ENCODE peak calls at places on chromosomes 1 and 21, in seven cellular contexts. I is SK-N-SH, W is K562, G is neuronal stem cell, L is fibroblast of lung, J is cardiac muscle cell, K is H9. Q is an unnamed sample. For H3K4me1, the result is how much of the 10 kb centered on the place peaks cover.

GRCh38 chr1:166944186-166944967 is 31.0 kb downstream of the ILDR2 start:
- DNase-seq in I (no peak), W (no peak), G (no peak), L (no peak), J (no peak), K (no peak), Q (no peak)

GRCh38 chr1:109668123-109668800 is 405 bp downstream of the GSTM2 start:
- DNase-seq in I (no peak), W (peak), G (no peak), L (no peak), J (no peak), K (no peak), Q (peak)

GRCh38 chr21:26769613-26770188 is 75.5 kb downstream of the ADAMTS1 start:
- DNase-seq in I (peak), W (no peak), G (no peak), L (peak), J (peak), K (no peak), Q (peak)

GRCh38 chr1:93701619-93702018 is 20.0 kb upstream of the BCAR3 start:
- DNase-seq in I (peak), W (no peak), G (no peak), L (peak), J (no peak), K (peak), Q (peak)

GRCh38 chr1:7317888-7318287 is 453.2 kb upstream of the VAMP3 start:
- DNase-seq in I (no peak), W (no peak), G (no peak), L (no peak), J (no peak), K (peak), Q (no peak)

GRCh38 chr1:155091071-155092051 is 12.7 kb downstream of the EFNA3 start:
- DNase-seq in I (peak), W (peak), G (peak), L (peak), J (peak), K (peak), Q (peak)

GRCh38 chr1:172845371-172845770 is 186.5 kb downstream of the FASLG start:
- DNase-seq in I (no peak), W (no peak), G (no peak), L (no peak), J (no peak), K (no peak), Q (no peak)

GRCh38 chr21:38733973-38734546 is 71.7 kb upstream of the ETS2 start:
- DNase-seq in I (peak), W (peak), G (peak), L (peak), J (peak), K (peak), Q (peak)

GRCh38 chr1:112440574-112440973 is 44.6 kb downstream of the CTTNBP2NL start:
- DNase-seq in I (no peak), W (no peak), G (no peak), L (no peak), J (no peak), K (no peak), Q (no peak)

GRCh38 chr1:38872401-38873026 is 634 bp downstream of the MYCBP start:
- DNase-seq in I (no peak), W (no peak), G (no peak), L (peak), J (peak), K (no peak), Q (peak)

GRCh38 chr21:30981403-30981802 is 56.9 kb downstream of the KRTAP19-8 start:
- DNase-seq in I (no peak), W (no peak), G (no peak), L (no peak), J (no peak), K (no peak), Q (peak)

GRCh38 chr1:27596261-27596660 is 7.7 kb downstream of the AHDC1 start:
- DNase-seq in I (no peak), W (no peak), G (no peak), L (no peak), J (no peak), K (no peak), Q (no peak)

GRCh38 chr1:53369034-53369750 is 41.3 kb upstream of the LRP8 start:
- DNase-seq in I (no peak), W (no peak), G (no peak), L (no peak), J (no peak), K (peak), Q (no peak)

GRCh38 chr1:172960454-172961208 is 90.1 kb downstream of the TNFSF18 start:
- DNase-seq in I (no peak), W (no peak), G (no peak), L (peak), J (no peak), K (no peak), Q (no peak)

GRCh38 chr1:27618341-27619067 is 14.6 kb upstream of the AHDC1 start:
- DNase-seq in I (no peak), W (no peak), G (no peak), L (no peak), J (no peak), K (no peak), Q (no peak)

GRCh38 chr1:202624781-202625108 is 85.5 kb downstream of the SYT2 start:
- DNase-seq in I (no peak), W (no peak), G (no peak), L (peak), J (no peak), K (no peak), Q (no peak)

GRCh38 chr1:58063095-58063494 is 483.4 kb downstream of the OMA1 start:
- DNase-seq in I (no peak), W (no peak), G (no peak), L (no peak), J (no peak), K (no peak), Q (peak)

GRCh38 chr1:110050602-110051261 is 16.3 kb downstream of the STRIP1 start:
- DNase-seq in I (no peak), W (no peak), G (no peak), L (no peak), J (no peak), K (no peak), Q (no peak)

GRCh38 chr1:224380003-224380402 is 23.3 kb downstream of the CNIH4 start:
- DNase-seq in I (no peak), W (no peak), G (no peak), L (no peak), J (no peak), K (no peak), Q (no peak)

GRCh38 chr21:44708213-44708865 is 3.0 kb downstream of the TSPEAR start:
- DNase-seq in I (peak), W (no peak), G (no peak), L (no peak), J (no peak), K (peak), Q (no peak)

GRCh38 chr1:187763465-187763864 is 934.7 kb downstream of the PLA2G4A start:
- DNase-seq in I (no peak), W (no peak), G (no peak), L (no peak), J (no peak), K (no peak), Q (no peak)

GRCh38 chr1:187759934-187760333 is 931.2 kb downstream of the PLA2G4A start:
- DNase-seq in I (no peak), W (no peak), G (no peak), L (no peak), J (no peak), K (no peak), Q (no peak)

GRCh38 chr1:187762109-187762508 is 933.4 kb downstream of the PLA2G4A start:
- DNase-seq in I (no peak), W (no peak), G (no peak), L (peak), J (peak), K (no peak), Q (no peak)

DNA sequence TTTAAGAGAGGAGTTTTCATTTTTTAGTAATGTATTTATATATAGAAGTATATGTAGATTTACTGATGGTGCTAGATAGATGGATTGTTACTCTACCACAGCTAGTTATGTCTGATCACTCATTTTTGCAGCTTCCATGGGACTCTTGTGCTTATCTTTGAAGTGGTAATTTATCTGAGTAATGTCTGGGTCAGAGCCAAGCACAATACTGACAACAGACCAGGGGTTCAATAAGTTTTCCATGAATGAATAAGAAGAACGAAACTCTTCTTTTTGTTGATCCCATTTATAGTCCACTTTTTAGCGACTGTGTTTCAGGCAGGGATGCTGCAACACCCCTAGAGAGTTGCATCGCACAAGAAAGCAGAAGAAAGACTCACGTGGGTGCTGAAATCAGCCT is 935.2 kb downstream of the PLA2G4A start:
- DNase-seq in I (no peak), W (no peak), G (no peak), L (no peak), J (no peak), K (no peak), Q (no peak)
- H3K4me1 ChIP-seq in I (under half), W (under half), G (under half), L (under half), J (under half), K (under half), Q (under half)

GRCh38 chr21:36129219-36129618 is 5.7 kb upstream of the CBR3 start:
- DNase-seq in I (no peak), W (no peak), G (no peak), L (no peak), J (no peak), K (no peak), Q (no peak)
- H3K4me1 ChIP-seq in I (under half), W (under half), G (under half), L (under half), J (under half), K (under half), Q (under half)

GRCh38 chr1:247274857-247275256 is 19.0 kb downstream of the VN1R5 start:
- DNase-seq in I (no peak), W (no peak), G (no peak), L (no peak), J (no peak), K (no peak), Q (no peak)
- H3K4me1 ChIP-seq in I (under half), W (under half), G (under half), L (under half), J (under half), K (under half), Q (under half)

GRCh38 chr1:12149791-12150175 is 17.0 kb upstream of the TNFRSF1B start:
- DNase-seq in I (no peak), W (no peak), G (no peak), L (no peak), J (no peak), K (no peak), Q (no peak)
- H3K4me1 ChIP-seq in I (under half), W (under half), G (under half), L (under half), J (under half), K (under half), Q (under half)

GRCh38 chr1:22056043-22056442 is 3.5 kb downstream of the CDC42 start:
- DNase-seq in I (no peak), W (no peak), G (no peak), L (peak), J (no peak), K (no peak), Q (no peak)

GRCh38 chr1:22057861-22058260 is 5.4 kb downstream of the CDC42 start:
- DNase-seq in I (no peak), W (no peak), G (no peak), L (no peak), J (no peak), K (no peak), Q (no peak)

GRCh38 chr1:22055463-22055862 is 3.0 kb downstream of the CDC42 start:
- DNase-seq in I (no peak), W (no peak), G (no peak), L (no peak), J (peak), K (no peak), Q (peak)

GRCh38 chr1:22053861-22054770 is 1.6 kb downstream of the CDC42 start:
- DNase-seq in I (no peak), W (no peak), G (no peak), L (no peak), J (no peak), K (no peak), Q (no peak)

DNA sequence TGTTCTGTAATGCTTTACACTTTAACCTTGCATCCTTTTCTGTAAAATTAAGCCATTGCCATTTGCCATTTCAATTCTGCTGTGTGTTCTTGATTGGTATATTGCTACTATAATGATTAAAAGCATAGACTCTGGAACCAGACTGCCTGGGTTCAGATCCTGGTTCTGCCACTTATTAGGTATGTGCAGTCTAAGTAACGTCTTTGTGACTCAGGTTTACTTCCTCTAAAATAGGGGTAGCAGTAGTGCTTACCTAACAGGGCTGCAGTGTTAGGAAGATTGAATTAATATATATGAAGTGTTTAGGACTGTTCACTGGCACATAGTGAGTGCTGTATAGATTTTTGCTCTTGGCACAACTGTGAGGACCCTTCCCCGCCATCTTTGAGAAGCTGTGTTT is 4.4 kb downstream of the CDC42 start:
- DNase-seq in I (no peak), W (no peak), G (no peak), L (no peak), J (no peak), K (no peak), Q (no peak)
- H3K4me1 ChIP-seq in I (under half), W (under half), G (under half), L (under half), J (under half), K (under half), Q (under half)

DNA sequence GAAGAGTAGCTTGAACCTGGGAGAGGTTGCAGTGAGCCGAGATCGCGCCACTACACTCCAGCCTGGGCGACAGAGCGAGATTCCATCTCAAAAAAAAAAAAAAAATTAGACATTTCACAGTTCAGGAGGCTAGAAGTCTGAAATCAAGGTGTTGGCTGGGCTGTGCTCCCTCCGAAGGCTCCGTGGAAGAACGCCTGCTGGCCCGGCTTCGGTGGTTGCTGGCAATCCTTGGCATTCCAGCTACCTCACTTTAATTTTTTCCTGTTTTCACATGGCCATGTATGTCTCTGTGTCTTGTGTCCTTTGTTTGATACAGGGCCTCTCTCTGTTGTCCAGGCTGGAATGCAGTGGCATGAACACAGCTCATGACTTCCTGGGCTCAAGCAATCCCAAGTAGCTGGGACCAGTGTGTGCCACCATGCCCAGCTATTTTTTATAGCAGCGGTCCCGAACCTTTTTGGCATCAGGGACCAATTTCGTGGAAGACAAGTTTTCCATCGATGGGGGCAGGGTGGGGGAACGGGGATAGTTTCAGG is 24.5 kb downstream of the OPRD1 start:
- DNase-seq in I (no peak), W (no peak), G (no peak), L (no peak), J (no peak), K (no peak), Q (no peak)
- H3K4me1 ChIP-seq in I (under half), W (under half), G (under half), L (under half), J (under half), K (under half), Q (under half)

DNA sequence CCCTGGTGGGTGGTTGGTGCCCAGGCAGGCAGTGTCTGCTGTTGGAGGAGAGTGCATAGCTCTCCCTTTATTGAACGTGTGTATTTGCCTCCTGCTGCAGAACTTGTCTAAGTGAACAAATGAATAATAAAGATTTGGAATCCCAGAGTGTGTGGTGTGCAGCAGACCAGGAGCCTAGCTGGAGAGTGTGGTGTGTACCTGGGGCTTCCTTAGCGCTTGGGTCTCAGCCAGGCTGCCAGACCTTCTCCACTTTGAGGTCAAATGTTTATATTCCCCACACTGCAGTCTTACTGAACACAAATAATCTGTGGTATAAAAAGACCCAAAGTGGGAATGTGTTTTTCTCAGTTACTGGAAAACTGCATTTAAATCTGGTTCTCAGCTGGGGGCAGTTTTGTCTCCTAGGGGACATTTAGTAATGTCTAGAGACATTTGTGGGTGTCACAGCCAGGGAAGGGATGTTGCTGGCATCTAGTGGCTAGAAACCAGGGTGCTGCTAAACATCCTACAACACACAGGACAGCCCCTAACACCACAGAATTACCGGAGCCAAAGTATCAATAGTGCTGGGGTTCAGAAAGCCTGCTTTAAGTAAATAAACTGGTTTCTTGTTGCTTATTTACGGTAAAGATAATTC is 23.6 kb downstream of the SLC37A1 start:
- DNase-seq in I (no peak), W (no peak), G (no peak), L (peak), J (no peak), K (no peak), Q (peak)
- H3K4me1 ChIP-seq in I (under half), W (under half), G (under half), L (under half), J (under half), K (under half), Q (under half)

Q was measured in SJCRH30.